ENCODE peak calls at places on chromosome 15, in five cellular contexts. Q is upper lobe of right lung, T is mammary epithelial cell, C is K562, B is fibroblast of lung. I is an unnamed sample.

GRCh38 chr15:88450125-88450798 is 16.9 kb downstream of the MRPL46 start:
- DNase-seq in Q (no peak), T (peak; percentile 52), C (peak; percentile 81), B (peak; percentile 62), I (peak; percentile 91)

GRCh38 chr15:87941606-87942005 is 314.9 kb downstream of the NTRK3 start:
- DNase-seq in Q (no peak), T (no peak), C (no peak), B (peak; percentile 23), I (no peak)

GRCh38 chr15:64045774-64046346 is 425 bp downstream of the DAPK2 start:
- DNase-seq in Q (peak; percentile 74), T (no peak), C (no peak), B (peak; percentile 11), I (peak; percentile 12)

GRCh38 chr15:91469627-91470567 is 369.8 kb downstream of the SV2B start:
- DNase-seq in Q (no peak), T (no peak), C (peak; percentile 44), B (no peak), I (no peak)

GRCh38 chr15:67409175-67409574 is 111.8 kb upstream of the C15orf61 start:
- DNase-seq in Q (no peak), T (no peak), C (peak; percentile 45), B (no peak), I (no peak)

GRCh38 chr15:39511915-39512260 is 69.0 kb upstream of the THBS1 start:
- DNase-seq in Q (no peak), T (no peak), C (no peak), B (peak; percentile 63), I (no peak)

GRCh38 chr15:78635346-78635745 is 5.7 kb downstream of the CHRNB4 start:
- DNase-seq in Q (peak; percentile 54), T (no peak), C (no peak), B (no peak), I (no peak)

GRCh38 chr15:40523611-40524010 is 41.2 kb downstream of the CCDC32 start:
- DNase-seq in Q (no peak), T (no peak), C (no peak), B (no peak), I (no peak)

GRCh38 chr15:38477637-38478036 is 23.7 kb downstream of the FAM98B start:
- DNase-seq in Q (no peak), T (no peak), C (no peak), B (peak; percentile 43), I (no peak)

GRCh38 chr15:34582461-34583357 is 742 bp downstream of the GOLGA8B start:
- DNase-seq in Q (peak; percentile 78), T (peak; percentile 50), C (peak; percentile 70), B (peak; percentile 30), I (peak; percentile 33)

GRCh38 chr15:66703540-66703941 is 1.5 kb downstream of the SMAD6 start:
- DNase-seq in Q (peak; percentile 77), T (peak; percentile 23), C (no peak), B (peak; percentile 64), I (no peak)

GRCh38 chr15:30905821-30906220 is 2.1 kb downstream of the FAN1 start:
- DNase-seq in Q (no peak), T (no peak), C (no peak), B (no peak), I (no peak)

GRCh38 chr15:76802411-76802810 is 102.7 kb downstream of the SCAPER start:
- DNase-seq in Q (no peak), T (no peak), C (no peak), B (no peak), I (no peak)

GRCh38 chr15:77311618-77312398 is 108.1 kb downstream of the PEAK1 start:
- DNase-seq in Q (no peak), T (peak; percentile 39), C (no peak), B (peak; percentile 22), I (no peak)

GRCh38 chr15:33314115-33314514 is 3.3 kb downstream of the RYR3 start:
- DNase-seq in Q (no peak), T (no peak), C (no peak), B (no peak), I (no peak)

GRCh38 chr15:51536965-51537574 is 85.5 kb downstream of the DMXL2 start:
- DNase-seq in Q (no peak), T (no peak), C (peak; percentile 50), B (peak; percentile 10), I (no peak)

GRCh38 chr15:38699633-38700230 is 135.1 kb upstream of the RASGRP1 start:
- DNase-seq in Q (no peak), T (peak; percentile 45), C (peak; percentile 74), B (peak; percentile 46), I (peak; percentile 63)

GRCh38 chr15:101676965-101677364 is 24.8 kb upstream of the TM2D3 start:
- DNase-seq in Q (no peak), T (no peak), C (no peak), B (peak; percentile 7), I (peak; percentile 66)

GRCh38 chr15:22959451-22960101 is 20.6 kb downstream of the CYFIP1 start:
- DNase-seq in Q (no peak), T (no peak), C (no peak), B (no peak), I (no peak)

GRCh38 chr15:22958487-22959280 is 21.5 kb downstream of the CYFIP1 start:
- DNase-seq in Q (no peak), T (no peak), C (no peak), B (no peak), I (no peak)

GRCh38 chr15:22960126-22960525 is 20.0 kb downstream of the CYFIP1 start:
- DNase-seq in Q (no peak), T (no peak), C (no peak), B (no peak), I (no peak)

GRCh38 chr15:22961661-22962221 is 18.4 kb downstream of the CYFIP1 start:
- DNase-seq in Q (no peak), T (no peak), C (no peak), B (peak; percentile 42), I (no peak)

DNA sequence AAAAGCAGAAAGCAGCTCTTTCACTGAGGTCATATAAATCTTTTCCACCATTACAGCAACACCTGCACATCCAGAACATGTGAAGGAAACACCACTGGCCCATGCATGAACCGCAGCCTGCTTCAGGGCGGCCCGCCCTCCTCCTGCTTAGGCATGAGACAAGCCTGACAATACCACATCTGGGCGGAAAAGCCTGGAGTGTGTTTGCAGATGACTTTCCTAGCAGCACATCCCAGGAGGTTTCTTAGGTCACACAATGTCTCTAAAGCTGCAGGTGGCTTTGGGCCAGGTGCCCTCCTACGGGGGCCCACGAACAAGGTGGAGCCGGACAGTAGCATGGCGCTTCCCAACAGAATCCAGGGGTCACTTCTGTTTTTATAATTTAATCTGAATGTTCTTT is 19.6 kb downstream of the CYFIP1 start:
- DNase-seq in Q (no peak), T (no peak), C (no peak), B (no peak), I (no peak)
- H3K27ac ChIP-seq in Q (peak overlapping the region; percentile 58), T (no peak overlapping the region), C (no peak overlapping the region), B (no peak overlapping the region), I (no peak overlapping the region)

GRCh38 chr15:99074446-99074845 is 30.4 kb upstream of the SYNM start:
- DNase-seq in Q (peak; percentile 2), T (no peak), C (no peak), B (no peak), I (no peak)
- H3K27me3 ChIP-seq in Q (no peaks in the 10 kb centered on the region), T (no peaks in the 10 kb centered on the region), C (peaks cover 3% of the 10 kb centered on the region), B (no peaks in the 10 kb centered on the region), I (no peaks in the 10 kb centered on the region)

GRCh38 chr15:68809517-68809916 is 11.2 kb downstream of the ANP32A start:
- DNase-seq in Q (no peak), T (no peak), C (no peak), B (no peak), I (no peak)

GRCh38 chr15:68814596-68814995 is 6.1 kb downstream of the ANP32A start:
- DNase-seq in Q (no peak), T (no peak), C (no peak), B (no peak), I (no peak)

GRCh38 chr15:68808770-68809169 is 11.9 kb downstream of the ANP32A start:
- DNase-seq in Q (no peak), T (no peak), C (no peak), B (no peak), I (no peak)

GRCh38 chr15:68812596-68813548 is 7.8 kb downstream of the ANP32A start:
- DNase-seq in Q (no peak), T (no peak), C (no peak), B (peak; percentile 60), I (no peak)

GRCh38 chr15:68812069-68812468 is 8.6 kb downstream of the ANP32A start:
- DNase-seq in Q (no peak), T (no peak), C (no peak), B (no peak), I (no peak)
- H3K27ac ChIP-seq in Q (no peak overlapping the region), T (no peak overlapping the region), C (no peak overlapping the region), B (no peak overlapping the region), I (no peak overlapping the region)

DNA sequence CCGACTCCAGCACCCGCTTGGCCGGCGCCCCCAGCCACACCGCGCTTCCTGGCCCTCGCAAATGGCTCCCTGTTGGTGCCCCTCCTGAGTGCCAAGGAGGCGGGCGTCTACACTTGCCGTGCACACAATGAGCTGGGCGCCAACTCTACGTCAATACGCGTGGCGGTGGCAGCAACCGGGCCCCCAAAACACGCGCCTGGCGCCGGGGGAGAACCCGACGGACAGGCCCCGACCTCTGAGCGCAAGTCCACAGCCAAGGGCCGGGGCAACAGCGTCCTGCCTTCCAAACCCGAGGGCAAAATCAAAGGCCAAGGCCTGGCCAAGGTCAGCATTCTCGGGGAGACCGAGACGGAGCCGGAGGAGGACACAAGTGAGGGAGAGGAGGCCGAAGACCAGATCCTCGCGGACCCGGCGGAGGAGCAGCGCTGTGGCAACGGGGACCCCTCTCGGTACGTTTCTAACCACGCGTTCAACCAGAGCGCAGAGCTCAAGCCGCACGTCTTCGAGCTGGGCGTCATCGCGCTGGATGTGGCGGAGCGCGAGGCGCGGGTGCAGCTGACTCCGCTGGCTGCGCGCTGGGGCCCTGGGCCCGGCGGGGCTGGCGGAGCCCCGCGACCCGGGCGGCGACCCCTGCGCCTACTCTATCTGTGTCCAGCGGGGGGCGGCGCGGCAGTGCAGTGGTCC is 3.5 kb downstream of the ISLR2 start:
- DNase-seq in Q (no peak), T (no peak), C (no peak), B (no peak), I (no peak)
- H3K27me3 ChIP-seq in Q (peaks cover 94% of the 10 kb centered on the region), T (peaks cover 68% of the 10 kb centered on the region), C (peaks cover 59% of the 10 kb centered on the region), B (peaks cover 74% of the 10 kb centered on the region), I (no peaks in the 10 kb centered on the region)

DNA sequence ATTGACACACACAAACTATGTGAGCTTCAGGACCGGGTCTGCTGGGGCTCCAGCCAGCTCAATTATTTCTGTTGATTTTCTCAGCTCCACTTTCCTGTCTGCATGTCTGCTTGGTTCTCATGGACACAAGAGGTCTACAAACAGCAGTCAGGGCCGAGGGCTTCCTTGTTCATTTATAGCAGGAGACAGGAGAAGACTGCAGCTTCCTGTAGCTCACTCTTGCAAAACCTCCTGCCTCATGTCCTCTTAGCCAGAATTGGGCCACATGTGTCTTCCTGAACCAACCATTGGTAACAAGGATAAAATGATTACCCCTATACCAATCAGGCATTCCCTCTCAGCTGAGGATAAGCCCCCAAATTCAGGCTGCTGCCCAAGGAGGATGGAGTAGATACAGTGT is 182.8 kb downstream of the TLE3 start:
- DNase-seq in Q (no peak), T (no peak), C (no peak), B (no peak), I (no peak)
- H3K27ac ChIP-seq in Q (no peak overlapping the region), T (no peak overlapping the region), C (no peak overlapping the region), B (no peak overlapping the region), I (no peak overlapping the region)